ENCODE peak calls at places on chromosomes 13 and 19, in nine cellular contexts. S, Q, O, R, G, C, X, D and J are unnamed samples.

GRCh38 chr13:86882107-86882506 is 789.1 kb upstream of the SLITRK5 start:
- DNase-seq in S (no peak), Q (no peak), O (no peak), R (no peak), G (no peak), C (no peak), X (no peak), D (no peak), J (no peak)

GRCh38 chr19:23481043-23481442 is 85.8 kb upstream of the ZNF91 start:
- DNase-seq in S (no peak), Q (no peak), O (no peak), R (no peak), G (no peak), C (no peak), X (no peak), D (no peak), J (no peak)

GRCh38 chr13:110716235-110716505 is 2.7 kb downstream of the ING1 start:
- DNase-seq in S (no peak), Q (peak; percentile 83), O (peak; percentile 37), R (peak; percentile 55), G (no peak), C (no peak), X (no peak), D (peak; percentile 28), J (peak; percentile 62)

GRCh38 chr13:72561791-72562190 is 165.6 kb downstream of the MZT1 start:
- DNase-seq in S (no peak), Q (no peak), O (no peak), R (no peak), G (no peak), C (no peak), X (peak; percentile 61), D (no peak), J (no peak)

GRCh38 chr13:107838592-107839161 is 376.7 kb downstream of the LIG4 start:
- DNase-seq in S (no peak), Q (no peak), O (no peak), R (no peak), G (no peak), C (no peak), X (no peak), D (no peak), J (no peak)

GRCh38 chr13:95385808-95386207 is 84.6 kb upstream of the ABCC4 start:
- DNase-seq in S (no peak), Q (no peak), O (no peak), R (no peak), G (no peak), C (no peak), X (no peak), D (no peak), J (no peak)

GRCh38 chr13:49220035-49220855 is at the start of gene MLNR:
- DNase-seq in S (no peak), Q (peak; percentile 58), O (peak; percentile 31), R (peak; percentile 44), G (no peak), C (no peak), X (peak; percentile 71), D (no peak), J (peak; percentile 18)

GRCh38 chr13:84607614-84608013 is 725.3 kb upstream of the SLITRK1 start:
- DNase-seq in S (no peak), Q (no peak), O (no peak), R (no peak), G (peak; percentile 84), C (peak; percentile 1), X (no peak), D (no peak), J (no peak)

GRCh38 chr13:110797230-110797877 is 83.9 kb downstream of the ING1 start:
- DNase-seq in S (no peak), Q (no peak), O (no peak), R (no peak), G (no peak), C (no peak), X (no peak), D (no peak), J (no peak)

GRCh38 chr19:44846455-44847143 is 502 bp downstream of the NECTIN2 start:
- DNase-seq in S (no peak), Q (peak; percentile 66), O (no peak), R (peak; percentile 62), G (no peak), C (no peak), X (no peak), D (no peak), J (peak; percentile 62)

GRCh38 chr19:44848805-44849457 is 2.8 kb downstream of the NECTIN2 start:
- DNase-seq in S (no peak), Q (no peak), O (peak; percentile 35), R (no peak), G (no peak), C (no peak), X (peak; percentile 47), D (no peak), J (peak; percentile 20)

GRCh38 chr19:44845612-44846454 is at the start of gene NECTIN2:
- DNase-seq in S (peak; percentile 87), Q (peak; percentile 100), O (peak; percentile 100), R (peak; percentile 100), G (peak; percentile 97), C (peak; percentile 96), X (peak; percentile 100), D (peak; percentile 100), J (peak; percentile 100)

GRCh38 chr19:44848036-44848804 is 2.1 kb downstream of the NECTIN2 start:
- DNase-seq in S (no peak), Q (no peak), O (peak; percentile 26), R (peak; percentile 25), G (no peak), C (no peak), X (peak; percentile 31), D (no peak), J (peak; percentile 49)

GRCh38 chr19:44847144-44848035 is 1.3 kb downstream of the NECTIN2 start:
- DNase-seq in S (no peak), Q (peak; percentile 72), O (peak; percentile 74), R (peak; percentile 86), G (no peak), C (no peak), X (peak; percentile 32), D (peak; percentile 65), J (peak; percentile 87)
- TF ChIP-seq CTCF in S (no peak), Q (no peak), O (no peak), R (no peak), G (no peak), C (no peak), X (no peak), D (no peak), J (no peak)

DNA sequence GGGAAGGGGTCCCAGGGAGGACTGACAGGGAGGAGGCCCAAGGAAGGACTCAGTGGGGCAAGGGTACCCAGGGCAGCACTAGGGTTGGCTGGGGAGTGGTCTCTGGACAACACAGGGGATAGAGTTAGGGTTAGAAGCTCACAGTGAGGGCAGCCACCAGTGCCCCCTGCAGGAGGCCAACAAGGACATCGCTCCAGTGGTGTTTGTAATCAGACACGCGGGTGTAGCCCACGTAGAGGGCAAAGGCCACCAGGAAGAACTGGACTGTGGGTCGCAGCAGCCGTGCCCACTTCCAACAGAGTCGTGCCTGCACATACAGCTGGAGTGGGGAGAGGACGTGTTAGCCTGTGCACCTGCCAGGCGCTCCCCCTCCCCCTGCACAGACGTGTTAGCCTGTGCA is 9.2 kb downstream of the PLPP2 start:
- DNase-seq in S (no peak), Q (peak; percentile 27), O (no peak), R (no peak), G (no peak), C (no peak), X (no peak), D (no peak), J (no peak)
- TF ChIP-seq CTCF in S (no peak), Q (no peak), O (no peak), R (no peak), G (no peak), C (no peak), X (peak; percentile 8), D (no peak), J (no peak)

GRCh38 chr13:113208424-113209335 is at the start of gene PCID2:
- DNase-seq in S (peak; percentile 84), Q (peak; percentile 94), O (peak; percentile 88), R (peak; percentile 88), G (peak; percentile 67), C (no peak), X (peak; percentile 92), D (peak; percentile 76), J (peak; percentile 91)

GRCh38 chr13:113211774-113212173 is 2.4 kb downstream of the CUL4A start:
- DNase-seq in S (no peak), Q (no peak), O (peak; percentile 25), R (no peak), G (no peak), C (no peak), X (peak; percentile 60), D (no peak), J (no peak)

GRCh38 chr13:113210834-113211233 is 1.4 kb downstream of the CUL4A start:
- DNase-seq in S (no peak), Q (no peak), O (no peak), R (no peak), G (no peak), C (no peak), X (no peak), D (no peak), J (no peak)

GRCh38 chr13:113209336-113209879 is at the start of gene CUL4A:
- DNase-seq in S (peak; percentile 78), Q (peak; percentile 86), O (peak; percentile 85), R (peak; percentile 88), G (no peak), C (no peak), X (peak; percentile 85), D (peak; percentile 64), J (peak; percentile 83)

GRCh38 chr13:113209880-113210421 is 538 bp downstream of the CUL4A start:
- DNase-seq in S (peak; percentile 20), Q (peak; percentile 77), O (peak; percentile 54), R (peak; percentile 71), G (no peak), C (no peak), X (peak; percentile 62), D (no peak), J (peak; percentile 72)
- TF ChIP-seq CTCF in S (no peak), Q (no peak), O (no peak), R (no peak), G (no peak), C (no peak), X (no peak), D (no peak), J (peak; percentile 5)

GRCh38 chr13:43786766-43787517 is at the start of gene ENOX1:
- DNase-seq in S (peak; percentile 81), Q (peak; percentile 80), O (peak; percentile 78), R (peak; percentile 22), G (no peak), C (no peak), X (peak; percentile 90), D (no peak), J (peak; percentile 66)
- TF ChIP-seq CTCF in S (peak; percentile 72), Q (peak; percentile 24), O (peak; percentile 27), R (no peak), G (no peak), C (peak; percentile 4), X (peak; percentile 36), D (no peak), J (peak; percentile 3)

DNA sequence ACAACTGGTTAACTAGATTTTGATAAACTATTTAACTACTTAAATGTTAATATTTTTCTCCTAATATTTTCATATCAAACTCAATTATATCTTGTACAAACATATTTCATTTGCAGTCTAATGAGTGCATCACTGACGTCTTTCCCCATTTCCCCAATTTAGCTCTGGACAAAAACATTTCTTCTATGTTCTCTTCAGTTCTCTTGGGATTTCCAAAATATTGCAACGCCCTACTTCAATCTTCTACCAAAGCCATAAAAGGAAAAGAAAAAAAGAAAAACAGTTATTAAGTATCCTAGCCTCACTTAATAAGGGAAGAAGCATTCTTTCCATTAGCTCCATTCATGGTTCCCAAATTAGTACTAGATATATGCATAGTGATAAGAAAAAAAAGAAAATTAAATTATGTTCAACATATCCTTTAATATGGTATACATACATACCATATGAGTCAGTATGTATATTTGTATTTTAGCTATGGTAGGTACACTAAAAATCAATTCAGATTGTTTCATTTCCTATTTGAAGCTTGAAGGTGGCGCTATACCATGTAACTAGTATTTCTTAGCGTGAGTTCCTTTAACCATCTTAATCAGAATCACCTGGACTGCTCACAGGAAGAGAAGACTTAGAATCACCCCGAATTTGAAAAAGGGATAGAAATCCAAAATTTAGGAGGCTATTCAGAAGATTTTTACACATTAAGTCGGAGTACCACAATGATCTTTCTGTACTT is 9.9 kb downstream of the FBXL3 start:
- DNase-seq in S (no peak), Q (no peak), O (no peak), R (no peak), G (no peak), C (no peak), X (no peak), D (no peak), J (no peak)
- TF ChIP-seq CTCF in S (no peak), Q (no peak), O (no peak), R (no peak), G (no peak), C (no peak), X (peak; percentile 14), D (no peak), J (no peak)